ENCODE peak calls at places on chromosomes 4 and X, in five cellular contexts. One of them, this sample, is unnamed.
A peak's percentile ranks its signal among the peaks of the same experiment; 100 is the strongest.

GRCh38 chrX:148501121-148502066 is 977 bp downstream of the AFF2 start:
- DNase-seq in stomach: no peak
- DNase-seq in cardiac fibroblast: no peak
- DNase-seq in ovary: peak; percentile 36
- DNase-seq in activated B cell treated with CpG ODN at 0.5 μM for 24 hours: peak; percentile 27
- DNase-seq in this sample: peak; percentile 68

GRCh38 chr4:915041-915474 is 17.1 kb downstream of the GAK start:
- DNase-seq in cardiac fibroblast: no peak
- DNase-seq in activated B cell treated with CpG ODN at 0.5 μM for 24 hours: peak; percentile 17
- DNase-seq in ovary: peak; percentile 36
- DNase-seq in stomach: no peak
- DNase-seq in this sample: no peak

GRCh38 chr4:183492791-183493221 is 12.1 kb upstream of the ING2 start:
- DNase-seq in stomach: no peak
- DNase-seq in cardiac fibroblast: peak; percentile 54
- DNase-seq in ovary: no peak
- DNase-seq in activated B cell treated with CpG ODN at 0.5 μM for 24 hours: no peak
- DNase-seq in this sample: no peak

GRCh38 chrX:136214551-136214950 is 36.6 kb downstream of the MAP7D3 start:
- DNase-seq in cardiac fibroblast: peak; percentile 84
- DNase-seq in stomach: no peak
- DNase-seq in activated B cell treated with CpG ODN at 0.5 μM for 24 hours: no peak
- DNase-seq in ovary: no peak
- DNase-seq in this sample: no peak

GRCh38 chr4:2266181-2266580 is 4.3 kb upstream of the MXD4 start:
- DNase-seq in ovary: peak; percentile 78
- DNase-seq in stomach: peak; percentile 51
- DNase-seq in activated B cell treated with CpG ODN at 0.5 μM for 24 hours: no peak
- DNase-seq in cardiac fibroblast: peak; percentile 41
- DNase-seq in this sample: no peak

GRCh38 chrX:11474576-11474975 is 181.4 kb downstream of the AMELX start:
- DNase-seq in activated B cell treated with CpG ODN at 0.5 μM for 24 hours: no peak
- DNase-seq in ovary: no peak
- DNase-seq in stomach: no peak
- DNase-seq in cardiac fibroblast: peak; percentile 61
- DNase-seq in this sample: no peak

GRCh38 chrX:139750390-139750789 is 42.4 kb upstream of the MCF2 start:
- DNase-seq in cardiac fibroblast: no peak
- DNase-seq in ovary: no peak
- DNase-seq in stomach: no peak
- DNase-seq in activated B cell treated with CpG ODN at 0.5 μM for 24 hours: no peak
- DNase-seq in this sample: no peak

GRCh38 chr4:127985989-127986388 is 20.8 kb downstream of the ABHD18 start:
- DNase-seq in activated B cell treated with CpG ODN at 0.5 μM for 24 hours: no peak
- DNase-seq in cardiac fibroblast: no peak
- DNase-seq in stomach: no peak
- DNase-seq in ovary: no peak
- DNase-seq in this sample: no peak

GRCh38 chrX:13254870-13255269 is 65.0 kb downstream of the ATXN3L start:
- DNase-seq in ovary: no peak
- DNase-seq in activated B cell treated with CpG ODN at 0.5 μM for 24 hours: no peak
- DNase-seq in stomach: no peak
- DNase-seq in cardiac fibroblast: no peak
- DNase-seq in this sample: no peak

GRCh38 chr4:87961993-87962791 is 13.3 kb upstream of the SPP1 start:
- DNase-seq in activated B cell treated with CpG ODN at 0.5 μM for 24 hours: no peak
- DNase-seq in stomach: no peak
- DNase-seq in ovary: no peak
- DNase-seq in cardiac fibroblast: peak; percentile 64
- DNase-seq in this sample: no peak

GRCh38 chrX:80335062-80335830 is 85.0 kb upstream of the TENT5D start:
- DNase-seq in activated B cell treated with CpG ODN at 0.5 μM for 24 hours: no peak
- DNase-seq in stomach: peak; percentile 65
- DNase-seq in ovary: peak; percentile 77
- DNase-seq in cardiac fibroblast: no peak
- DNase-seq in this sample: no peak

GRCh38 chr4:140047017-140047640 is 106.9 kb downstream of the MAML3 start:
- DNase-seq in stomach: peak; percentile 33
- DNase-seq in ovary: no peak
- DNase-seq in cardiac fibroblast: peak; percentile 27
- DNase-seq in activated B cell treated with CpG ODN at 0.5 μM for 24 hours: no peak
- DNase-seq in this sample: no peak

GRCh38 chr4:140048419-140049022 is 105.5 kb downstream of the MAML3 start:
- DNase-seq in stomach: no peak
- DNase-seq in ovary: no peak
- DNase-seq in cardiac fibroblast: no peak
- DNase-seq in activated B cell treated with CpG ODN at 0.5 μM for 24 hours: no peak
- DNase-seq in this sample: no peak

GRCh38 chr4:140049924-140050681 is 103.9 kb downstream of the MAML3 start:
- DNase-seq in activated B cell treated with CpG ODN at 0.5 μM for 24 hours: no peak
- DNase-seq in cardiac fibroblast: peak; percentile 58
- DNase-seq in stomach: no peak
- DNase-seq in ovary: no peak
- DNase-seq in this sample: no peak

GRCh38 chr4:140047781-140048180 is 106.2 kb downstream of the MAML3 start:
- DNase-seq in stomach: no peak
- DNase-seq in cardiac fibroblast: no peak
- DNase-seq in ovary: no peak
- DNase-seq in activated B cell treated with CpG ODN at 0.5 μM for 24 hours: no peak
- DNase-seq in this sample: no peak

DNA sequence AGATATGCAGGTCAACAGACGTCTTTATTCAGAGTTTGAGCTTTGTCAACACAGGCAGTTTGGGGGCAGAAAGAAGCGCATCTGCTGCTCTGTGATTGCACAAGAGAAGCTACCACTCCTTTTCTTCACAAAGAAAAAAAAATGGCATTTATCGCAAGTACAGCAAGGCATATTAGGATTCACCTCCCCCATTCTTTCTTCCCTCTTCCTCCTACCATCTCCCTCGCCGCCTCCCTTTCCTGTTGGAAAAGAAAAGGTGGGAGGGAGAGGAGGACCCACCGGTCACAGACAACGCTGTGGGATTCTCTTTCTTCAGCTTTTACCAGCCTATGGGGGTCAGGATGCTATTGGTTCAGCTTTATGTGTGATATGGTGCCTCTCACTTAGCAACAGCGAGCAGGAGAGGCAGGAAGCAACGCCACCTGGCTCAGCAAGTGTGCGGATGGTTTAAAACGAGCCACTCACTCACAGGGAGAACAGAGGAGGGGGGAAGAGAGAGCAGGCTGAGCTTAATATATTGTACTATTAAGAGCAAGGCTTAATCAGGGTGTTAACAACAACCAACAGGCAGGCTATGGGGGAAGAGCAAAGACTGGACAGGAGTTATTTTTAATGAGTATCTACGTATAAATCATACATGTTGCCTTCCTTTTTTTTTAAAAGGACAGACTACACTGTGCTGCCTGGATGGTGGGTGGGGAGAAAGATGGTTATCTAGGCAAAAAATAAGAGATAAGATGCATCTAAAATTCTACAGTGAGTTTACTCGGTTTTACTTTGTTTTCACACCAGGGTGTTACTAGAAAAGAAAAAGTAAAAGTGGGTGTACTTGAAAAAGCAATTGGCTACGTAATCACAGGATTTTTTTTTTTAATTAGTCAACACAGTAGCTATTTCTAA is 104.7 kb downstream of the MAML3 start:
- DNase-seq in stomach: peak; percentile 49
- DNase-seq in ovary: peak; percentile 68
- DNase-seq in cardiac fibroblast: peak; percentile 74
- DNase-seq in activated B cell treated with CpG ODN at 0.5 μM for 24 hours: no peak
- DNase-seq in this sample: no peak
- TF ChIP-seq CTCF in stomach: peak; percentile 33
- TF ChIP-seq CTCF in ovary: no peak
- TF ChIP-seq CTCF in cardiac fibroblast: no peak
- TF ChIP-seq CTCF in activated B cell treated with CpG ODN at 0.5 μM for 24 hours: no peak
- TF ChIP-seq CTCF in this sample: no peak

GRCh38 chrX:46683023-46683422 is 75.9 kb downstream of the SLC9A7 start:
- DNase-seq in activated B cell treated with CpG ODN at 0.5 μM for 24 hours: no peak
- DNase-seq in stomach: no peak
- DNase-seq in cardiac fibroblast: no peak
- DNase-seq in ovary: no peak
- DNase-seq in this sample: no peak
- TF ChIP-seq CTCF in activated B cell treated with CpG ODN at 0.5 μM for 24 hours: no peak
- TF ChIP-seq CTCF in stomach: no peak
- TF ChIP-seq CTCF in cardiac fibroblast: peak; percentile 9
- TF ChIP-seq CTCF in ovary: no peak
- TF ChIP-seq CTCF in this sample: no peak

GRCh38 chrX:48978226-48978625 is 6.6 kb upstream of the KCND1 start:
- DNase-seq in activated B cell treated with CpG ODN at 0.5 μM for 24 hours: no peak
- DNase-seq in ovary: no peak
- DNase-seq in stomach: no peak
- DNase-seq in cardiac fibroblast: no peak
- DNase-seq in this sample: no peak
- TF ChIP-seq CTCF in activated B cell treated with CpG ODN at 0.5 μM for 24 hours: no peak
- TF ChIP-seq CTCF in ovary: no peak
- TF ChIP-seq CTCF in stomach: no peak
- TF ChIP-seq CTCF in cardiac fibroblast: no peak
- TF ChIP-seq CTCF in this sample: no peak

DNA sequence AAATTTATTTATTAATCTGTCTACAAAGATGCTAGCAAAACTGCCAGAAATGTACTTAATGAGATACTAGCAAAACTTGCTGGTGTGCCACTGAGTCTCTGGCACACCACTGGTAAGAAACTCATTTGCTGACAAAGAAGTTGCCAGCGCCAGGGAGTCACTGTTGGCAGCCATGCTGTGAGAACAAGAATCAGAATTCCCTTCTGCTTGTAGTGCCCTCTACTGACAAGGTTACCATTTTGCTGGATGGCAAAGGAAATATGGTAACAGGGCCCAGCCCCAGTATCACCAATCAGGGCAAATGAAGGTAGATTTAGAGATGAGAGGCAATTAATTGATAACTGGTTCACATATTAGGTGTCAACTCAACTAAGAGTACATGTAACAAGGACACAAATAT is 750.1 kb upstream of the ADGRL3 start:
- DNase-seq in activated B cell treated with CpG ODN at 0.5 μM for 24 hours: no peak
- DNase-seq in ovary: no peak
- DNase-seq in cardiac fibroblast: peak; percentile 6
- DNase-seq in stomach: no peak
- DNase-seq in this sample: no peak
- TF ChIP-seq CTCF in activated B cell treated with CpG ODN at 0.5 μM for 24 hours: no peak
- TF ChIP-seq CTCF in ovary: no peak
- TF ChIP-seq CTCF in cardiac fibroblast: no peak
- TF ChIP-seq CTCF in stomach: no peak
- TF ChIP-seq CTCF in this sample: no peak

GRCh38 chr4:25060179-25060578 is 29.4 kb upstream of the LGI2 start:
- DNase-seq in cardiac fibroblast: no peak
- DNase-seq in ovary: no peak
- DNase-seq in activated B cell treated with CpG ODN at 0.5 μM for 24 hours: no peak
- DNase-seq in stomach: no peak
- DNase-seq in this sample: no peak
- TF ChIP-seq CTCF in cardiac fibroblast: no peak
- TF ChIP-seq CTCF in ovary: no peak
- TF ChIP-seq CTCF in activated B cell treated with CpG ODN at 0.5 μM for 24 hours: no peak
- TF ChIP-seq CTCF in stomach: no peak
- TF ChIP-seq CTCF in this sample: no peak

DNA sequence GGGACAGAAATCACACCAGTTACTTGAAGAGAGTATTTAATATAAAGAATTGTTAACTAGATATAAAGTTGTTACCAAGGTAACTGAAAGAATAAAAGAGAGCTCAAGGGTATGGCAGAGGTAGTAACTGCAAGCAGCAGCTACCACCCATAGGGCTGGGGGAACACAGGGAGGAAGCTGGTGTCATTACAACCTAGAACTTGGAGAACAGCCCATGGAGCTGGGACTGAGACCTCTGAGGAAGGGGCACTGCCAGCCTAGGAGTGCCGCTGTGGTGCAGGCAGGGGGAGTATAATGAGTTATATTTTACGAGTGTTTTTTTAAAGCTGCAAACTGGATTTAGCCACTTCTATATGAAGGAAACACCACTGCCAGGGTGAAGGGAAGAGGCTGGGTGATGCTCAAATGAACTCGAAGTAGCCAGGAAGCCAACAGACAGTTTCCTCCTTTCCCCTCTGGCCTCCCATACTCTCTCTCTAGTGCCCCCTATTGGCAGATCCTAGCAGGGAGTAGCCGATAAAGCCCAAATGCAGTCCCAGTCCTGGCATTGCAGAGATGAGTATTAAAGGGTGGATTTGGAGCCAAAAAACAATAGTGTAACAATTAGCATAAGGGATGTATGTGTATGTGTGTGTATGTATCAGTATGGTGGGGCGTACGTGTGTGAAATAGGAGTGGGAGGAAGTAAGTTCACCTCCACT is 213.7 kb upstream of the LDB2 start:
- DNase-seq in activated B cell treated with CpG ODN at 0.5 μM for 24 hours: no peak
- DNase-seq in cardiac fibroblast: peak; percentile 38
- DNase-seq in stomach: no peak
- DNase-seq in ovary: no peak
- DNase-seq in this sample: no peak
- TF ChIP-seq CTCF in activated B cell treated with CpG ODN at 0.5 μM for 24 hours: no peak
- TF ChIP-seq CTCF in cardiac fibroblast: peak; percentile 69
- TF ChIP-seq CTCF in stomach: no peak
- TF ChIP-seq CTCF in ovary: no peak
- TF ChIP-seq CTCF in this sample: peak; percentile 71